ENCODE peak calls at places on chromosomes 13 and 19, in ten cellular contexts. One of them, this sample, is unnamed.

GRCh38 chr13:24821207-24821606 is 57.2 kb downstream of the RNF17 start:
- DNase-seq in activated T-helper 1 cell treated with Interleukin-2 at 50 U/mL for 16 hours: no peak
- DNase-seq in midbrain: no peak
- DNase-seq in stimulated activated CD4-positive, alpha-beta T cell treated with anti-CD3 and anti-CD28 coated beads, Interleukin-4, amount 100 ng/mL, for 1 hour: no peak
- DNase-seq in nucleus accumbens: no peak
- DNase-seq in Daoy: no peak
- DNase-seq in astrocyte of the cerebellum: no peak
- DNase-seq in T1000: no peak
- DNase-seq in H9: no peak
- DNase-seq in posterior cingulate gyrus: no peak
- DNase-seq in this sample: no peak

GRCh38 chr13:42396901-42397670 is 125.1 kb downstream of the AKAP11 start:
- DNase-seq in activated T-helper 1 cell treated with Interleukin-2 at 50 U/mL for 16 hours: no peak
- DNase-seq in midbrain: no peak
- DNase-seq in stimulated activated CD4-positive, alpha-beta T cell treated with anti-CD3 and anti-CD28 coated beads, Interleukin-4, amount 100 ng/mL, for 1 hour: no peak
- DNase-seq in nucleus accumbens: no peak
- DNase-seq in Daoy: peak; percentile 23
- DNase-seq in astrocyte of the cerebellum: no peak
- DNase-seq in T1000: no peak
- DNase-seq in H9: no peak
- DNase-seq in posterior cingulate gyrus: no peak
- DNase-seq in this sample: no peak

GRCh38 chr19:18666304-18666703 is 17.2 kb upstream of the CRTC1 start:
- DNase-seq in activated T-helper 1 cell treated with Interleukin-2 at 50 U/mL for 16 hours: no peak
- DNase-seq in midbrain: no peak
- DNase-seq in stimulated activated CD4-positive, alpha-beta T cell treated with anti-CD3 and anti-CD28 coated beads, Interleukin-4, amount 100 ng/mL, for 1 hour: no peak
- DNase-seq in nucleus accumbens: no peak
- DNase-seq in Daoy: no peak
- DNase-seq in astrocyte of the cerebellum: no peak
- DNase-seq in T1000: no peak
- DNase-seq in H9: no peak
- DNase-seq in posterior cingulate gyrus: no peak
- DNase-seq in this sample: no peak

GRCh38 chr19:31261019-31261595 is 88.1 kb downstream of the TSHZ3 start:
- DNase-seq in activated T-helper 1 cell treated with Interleukin-2 at 50 U/mL for 16 hours: no peak
- DNase-seq in midbrain: no peak
- DNase-seq in stimulated activated CD4-positive, alpha-beta T cell treated with anti-CD3 and anti-CD28 coated beads, Interleukin-4, amount 100 ng/mL, for 1 hour: no peak
- DNase-seq in nucleus accumbens: no peak
- DNase-seq in Daoy: no peak
- DNase-seq in astrocyte of the cerebellum: no peak
- DNase-seq in T1000: no peak
- DNase-seq in H9: no peak
- DNase-seq in posterior cingulate gyrus: no peak
- DNase-seq in this sample: peak; percentile 57

GRCh38 chr19:3459322-3459881 is 20.9 kb downstream of the SMIM24 start:
- DNase-seq in activated T-helper 1 cell treated with Interleukin-2 at 50 U/mL for 16 hours: no peak
- DNase-seq in midbrain: peak; percentile 57
- DNase-seq in stimulated activated CD4-positive, alpha-beta T cell treated with anti-CD3 and anti-CD28 coated beads, Interleukin-4, amount 100 ng/mL, for 1 hour: no peak
- DNase-seq in nucleus accumbens: peak; percentile 66
- DNase-seq in Daoy: peak; percentile 89
- DNase-seq in astrocyte of the cerebellum: peak; percentile 87
- DNase-seq in T1000: no peak
- DNase-seq in H9: peak; percentile 78
- DNase-seq in posterior cingulate gyrus: peak; percentile 53
- DNase-seq in this sample: no peak

GRCh38 chr19:55032170-55032569 is 5.9 kb downstream of the GP6 start:
- DNase-seq in activated T-helper 1 cell treated with Interleukin-2 at 50 U/mL for 16 hours: no peak
- DNase-seq in midbrain: no peak
- DNase-seq in stimulated activated CD4-positive, alpha-beta T cell treated with anti-CD3 and anti-CD28 coated beads, Interleukin-4, amount 100 ng/mL, for 1 hour: no peak
- DNase-seq in nucleus accumbens: no peak
- DNase-seq in Daoy: no peak
- DNase-seq in astrocyte of the cerebellum: no peak
- DNase-seq in T1000: no peak
- DNase-seq in H9: no peak
- DNase-seq in posterior cingulate gyrus: no peak
- DNase-seq in this sample: no peak

GRCh38 chr13:30159446-30159839 is 147.9 kb downstream of the KATNAL1 start:
- DNase-seq in activated T-helper 1 cell treated with Interleukin-2 at 50 U/mL for 16 hours: no peak
- DNase-seq in midbrain: no peak
- DNase-seq in stimulated activated CD4-positive, alpha-beta T cell treated with anti-CD3 and anti-CD28 coated beads, Interleukin-4, amount 100 ng/mL, for 1 hour: peak; percentile 26
- DNase-seq in nucleus accumbens: no peak
- DNase-seq in Daoy: peak; percentile 90
- DNase-seq in astrocyte of the cerebellum: peak; percentile 82
- DNase-seq in T1000: peak; percentile 40
- DNase-seq in H9: no peak
- DNase-seq in posterior cingulate gyrus: no peak
- DNase-seq in this sample: no peak

GRCh38 chr13:20428666-20429644 is 96.7 kb downstream of the CRYL1 start:
- DNase-seq in activated T-helper 1 cell treated with Interleukin-2 at 50 U/mL for 16 hours: no peak
- DNase-seq in midbrain: no peak
- DNase-seq in stimulated activated CD4-positive, alpha-beta T cell treated with anti-CD3 and anti-CD28 coated beads, Interleukin-4, amount 100 ng/mL, for 1 hour: no peak
- DNase-seq in nucleus accumbens: no peak
- DNase-seq in Daoy: no peak
- DNase-seq in astrocyte of the cerebellum: peak; percentile 56
- DNase-seq in T1000: no peak
- DNase-seq in H9: no peak
- DNase-seq in posterior cingulate gyrus: no peak
- DNase-seq in this sample: no peak

GRCh38 chr13:110811751-110812110 is 98.2 kb downstream of the ING1 start:
- DNase-seq in activated T-helper 1 cell treated with Interleukin-2 at 50 U/mL for 16 hours: no peak
- DNase-seq in midbrain: no peak
- DNase-seq in stimulated activated CD4-positive, alpha-beta T cell treated with anti-CD3 and anti-CD28 coated beads, Interleukin-4, amount 100 ng/mL, for 1 hour: no peak
- DNase-seq in nucleus accumbens: no peak
- DNase-seq in Daoy: no peak
- DNase-seq in astrocyte of the cerebellum: no peak
- DNase-seq in T1000: no peak
- DNase-seq in H9: no peak
- DNase-seq in posterior cingulate gyrus: no peak
- DNase-seq in this sample: no peak

GRCh38 chr13:114263590-114263989 is 17.8 kb upstream of the UPF3A start:
- DNase-seq in activated T-helper 1 cell treated with Interleukin-2 at 50 U/mL for 16 hours: no peak
- DNase-seq in midbrain: no peak
- DNase-seq in stimulated activated CD4-positive, alpha-beta T cell treated with anti-CD3 and anti-CD28 coated beads, Interleukin-4, amount 100 ng/mL, for 1 hour: no peak
- DNase-seq in nucleus accumbens: no peak
- DNase-seq in Daoy: no peak
- DNase-seq in astrocyte of the cerebellum: no peak
- DNase-seq in T1000: no peak
- DNase-seq in H9: no peak
- DNase-seq in posterior cingulate gyrus: no peak
- DNase-seq in this sample: no peak

GRCh38 chr13:79724348-79725103 is 243.6 kb downstream of the NDFIP2 start:
- DNase-seq in activated T-helper 1 cell treated with Interleukin-2 at 50 U/mL for 16 hours: no peak
- DNase-seq in midbrain: no peak
- DNase-seq in stimulated activated CD4-positive, alpha-beta T cell treated with anti-CD3 and anti-CD28 coated beads, Interleukin-4, amount 100 ng/mL, for 1 hour: no peak
- DNase-seq in nucleus accumbens: no peak
- DNase-seq in Daoy: no peak
- DNase-seq in astrocyte of the cerebellum: no peak
- DNase-seq in T1000: no peak
- DNase-seq in H9: no peak
- DNase-seq in posterior cingulate gyrus: no peak
- DNase-seq in this sample: no peak

GRCh38 chr13:107450931-107451330 is 764.4 kb downstream of the LIG4 start:
- DNase-seq in activated T-helper 1 cell treated with Interleukin-2 at 50 U/mL for 16 hours: no peak
- DNase-seq in midbrain: no peak
- DNase-seq in stimulated activated CD4-positive, alpha-beta T cell treated with anti-CD3 and anti-CD28 coated beads, Interleukin-4, amount 100 ng/mL, for 1 hour: no peak
- DNase-seq in nucleus accumbens: no peak
- DNase-seq in Daoy: peak; percentile 96
- DNase-seq in astrocyte of the cerebellum: peak; percentile 98
- DNase-seq in T1000: peak; percentile 55
- DNase-seq in H9: no peak
- DNase-seq in posterior cingulate gyrus: no peak
- DNase-seq in this sample: no peak

GRCh38 chr19:38707512-38708114 is 36.7 kb downstream of the CAPN12 start:
- DNase-seq in activated T-helper 1 cell treated with Interleukin-2 at 50 U/mL for 16 hours: no peak
- DNase-seq in midbrain: no peak
- DNase-seq in stimulated activated CD4-positive, alpha-beta T cell treated with anti-CD3 and anti-CD28 coated beads, Interleukin-4, amount 100 ng/mL, for 1 hour: no peak
- DNase-seq in nucleus accumbens: no peak
- DNase-seq in Daoy: no peak
- DNase-seq in astrocyte of the cerebellum: no peak
- DNase-seq in T1000: no peak
- DNase-seq in H9: no peak
- DNase-seq in posterior cingulate gyrus: no peak
- DNase-seq in this sample: no peak

GRCh38 chr13:47216176-47216822 is 319.4 kb upstream of the HTR2A start:
- DNase-seq in activated T-helper 1 cell treated with Interleukin-2 at 50 U/mL for 16 hours: no peak
- DNase-seq in midbrain: no peak
- DNase-seq in stimulated activated CD4-positive, alpha-beta T cell treated with anti-CD3 and anti-CD28 coated beads, Interleukin-4, amount 100 ng/mL, for 1 hour: no peak
- DNase-seq in nucleus accumbens: no peak
- DNase-seq in Daoy: peak; percentile 14
- DNase-seq in astrocyte of the cerebellum: no peak
- DNase-seq in T1000: no peak
- DNase-seq in H9: no peak
- DNase-seq in posterior cingulate gyrus: no peak
- DNase-seq in this sample: no peak

GRCh38 chr13:38024431-38024830 is 154.9 kb upstream of the TRPC4 start:
- DNase-seq in activated T-helper 1 cell treated with Interleukin-2 at 50 U/mL for 16 hours: no peak
- DNase-seq in midbrain: no peak
- DNase-seq in stimulated activated CD4-positive, alpha-beta T cell treated with anti-CD3 and anti-CD28 coated beads, Interleukin-4, amount 100 ng/mL, for 1 hour: no peak
- DNase-seq in nucleus accumbens: no peak
- DNase-seq in Daoy: no peak
- DNase-seq in astrocyte of the cerebellum: peak; percentile 28
- DNase-seq in T1000: no peak
- DNase-seq in H9: no peak
- DNase-seq in posterior cingulate gyrus: no peak
- DNase-seq in this sample: no peak

GRCh38 chr19:3760871-3761361 is 576 bp downstream of the APBA3 start:
- DNase-seq in activated T-helper 1 cell treated with Interleukin-2 at 50 U/mL for 16 hours: no peak
- DNase-seq in midbrain: no peak
- DNase-seq in stimulated activated CD4-positive, alpha-beta T cell treated with anti-CD3 and anti-CD28 coated beads, Interleukin-4, amount 100 ng/mL, for 1 hour: no peak
- DNase-seq in nucleus accumbens: no peak
- DNase-seq in Daoy: no peak
- DNase-seq in astrocyte of the cerebellum: no peak
- DNase-seq in T1000: no peak
- DNase-seq in H9: no peak
- DNase-seq in posterior cingulate gyrus: no peak
- DNase-seq in this sample: no peak